ENCODE peak calls at places on chromosome 1, in six cellular contexts. One of them, this sample, is unnamed.

GRCh38 chr1:49626474-49626873 is 397.3 kb downstream of the AGBL4 start:
- DNase-seq in progenitor cell of endocrine pancreas: no peak
- DNase-seq in heart right ventricle: no peak
- DNase-seq in Peyer's patch: no peak
- DNase-seq in HCT116: no peak
- DNase-seq in H9: no peak
- DNase-seq in this sample: no peak

GRCh38 chr1:169511339-169512028 is 25.7 kb upstream of the SLC19A2 start:
- DNase-seq in progenitor cell of endocrine pancreas: no peak
- DNase-seq in heart right ventricle: no peak
- DNase-seq in Peyer's patch: no peak
- DNase-seq in HCT116: no peak
- DNase-seq in H9: no peak
- DNase-seq in this sample: no peak

GRCh38 chr1:234322979-234323378 is 50.3 kb upstream of the COA6 start:
- DNase-seq in progenitor cell of endocrine pancreas: no peak
- DNase-seq in heart right ventricle: peak; percentile 38
- DNase-seq in Peyer's patch: peak; percentile 67
- DNase-seq in HCT116: peak; percentile 21
- DNase-seq in H9: peak; percentile 90
- DNase-seq in this sample: peak; percentile 26

GRCh38 chr1:84508510-84508909 is 2.1 kb upstream of the GNG5 start:
- DNase-seq in progenitor cell of endocrine pancreas: no peak
- DNase-seq in heart right ventricle: no peak
- DNase-seq in Peyer's patch: no peak
- DNase-seq in HCT116: no peak
- DNase-seq in H9: no peak
- DNase-seq in this sample: no peak

GRCh38 chr1:210516092-210516491 is 187.4 kb downstream of the HHAT start:
- DNase-seq in progenitor cell of endocrine pancreas: no peak
- DNase-seq in heart right ventricle: no peak
- DNase-seq in Peyer's patch: no peak
- DNase-seq in HCT116: no peak
- DNase-seq in H9: no peak
- DNase-seq in this sample: no peak

GRCh38 chr1:202018226-202018475 is 7.8 kb downstream of the ELF3 start:
- DNase-seq in progenitor cell of endocrine pancreas: no peak
- DNase-seq in heart right ventricle: no peak
- DNase-seq in Peyer's patch: no peak
- DNase-seq in HCT116: no peak
- DNase-seq in H9: no peak
- DNase-seq in this sample: no peak

GRCh38 chr1:59730759-59731478 is 83.8 kb upstream of the HOOK1 start:
- DNase-seq in progenitor cell of endocrine pancreas: no peak
- DNase-seq in heart right ventricle: no peak
- DNase-seq in Peyer's patch: peak; percentile 90
- DNase-seq in HCT116: peak; percentile 71
- DNase-seq in H9: no peak
- DNase-seq in this sample: no peak

GRCh38 chr1:209456878-209457277 is 126.6 kb upstream of the CAMK1G start:
- DNase-seq in progenitor cell of endocrine pancreas: no peak
- DNase-seq in heart right ventricle: no peak
- DNase-seq in Peyer's patch: no peak
- DNase-seq in HCT116: no peak
- DNase-seq in H9: no peak
- DNase-seq in this sample: no peak

GRCh38 chr1:224429616-224430015 is 5.0 kb downstream of the WDR26 start:
- DNase-seq in progenitor cell of endocrine pancreas: no peak
- DNase-seq in heart right ventricle: no peak
- DNase-seq in Peyer's patch: no peak
- DNase-seq in HCT116: no peak
- DNase-seq in H9: no peak
- DNase-seq in this sample: no peak

GRCh38 chr1:174692313-174692712 is 244.5 kb downstream of the GPR52 start:
- DNase-seq in progenitor cell of endocrine pancreas: no peak
- DNase-seq in heart right ventricle: no peak
- DNase-seq in Peyer's patch: no peak
- DNase-seq in HCT116: peak; percentile 7
- DNase-seq in H9: no peak
- DNase-seq in this sample: no peak

GRCh38 chr1:162918111-162918754 is 57.3 kb upstream of the CCDC190 start:
- DNase-seq in progenitor cell of endocrine pancreas: no peak
- DNase-seq in heart right ventricle: no peak
- DNase-seq in Peyer's patch: no peak
- DNase-seq in HCT116: no peak
- DNase-seq in H9: no peak
- DNase-seq in this sample: no peak

GRCh38 chr1:102045752-102046151 is 49.0 kb upstream of the OLFM3 start:
- DNase-seq in progenitor cell of endocrine pancreas: no peak
- DNase-seq in heart right ventricle: no peak
- DNase-seq in Peyer's patch: peak; percentile 62
- DNase-seq in HCT116: no peak
- DNase-seq in H9: no peak
- DNase-seq in this sample: no peak

GRCh38 chr1:115495111-115495510 is 146.7 kb upstream of the VANGL1 start:
- DNase-seq in progenitor cell of endocrine pancreas: no peak
- DNase-seq in heart right ventricle: no peak
- DNase-seq in Peyer's patch: no peak
- DNase-seq in HCT116: no peak
- DNase-seq in H9: no peak
- DNase-seq in this sample: no peak

GRCh38 chr1:39852876-39853275 is 30.4 kb downstream of the TRIT1 start:
- DNase-seq in progenitor cell of endocrine pancreas: no peak
- DNase-seq in heart right ventricle: no peak
- DNase-seq in Peyer's patch: no peak
- DNase-seq in HCT116: no peak
- DNase-seq in H9: no peak
- DNase-seq in this sample: no peak

GRCh38 chr1:200659269-200659668 is 10.4 kb downstream of the DDX59 start:
- DNase-seq in progenitor cell of endocrine pancreas: no peak
- DNase-seq in heart right ventricle: no peak
- DNase-seq in Peyer's patch: no peak
- DNase-seq in HCT116: peak; percentile 63
- DNase-seq in H9: peak; percentile 46
- DNase-seq in this sample: no peak

GRCh38 chr1:29713857-29714256 is 477.5 kb downstream of the PTPRU start:
- DNase-seq in progenitor cell of endocrine pancreas: no peak
- DNase-seq in heart right ventricle: no peak
- DNase-seq in Peyer's patch: no peak
- DNase-seq in HCT116: no peak
- DNase-seq in H9: no peak
- DNase-seq in this sample: no peak

GRCh38 chr1:242129103-242129502 is 130.2 kb upstream of the MAP1LC3C start:
- DNase-seq in progenitor cell of endocrine pancreas: no peak
- DNase-seq in heart right ventricle: no peak
- DNase-seq in Peyer's patch: no peak
- DNase-seq in HCT116: peak; percentile 31
- DNase-seq in H9: no peak
- DNase-seq in this sample: no peak

GRCh38 chr1:43835141-43836021 is 98.2 kb upstream of the ARTN start:
- DNase-seq in progenitor cell of endocrine pancreas: no peak
- DNase-seq in heart right ventricle: no peak
- DNase-seq in Peyer's patch: no peak
- DNase-seq in HCT116: peak; percentile 68
- DNase-seq in H9: peak; percentile 54
- DNase-seq in this sample: no peak

GRCh38 chr1:24298606-24299005 is 20.6 kb upstream of the GRHL3 start:
- DNase-seq in progenitor cell of endocrine pancreas: no peak
- DNase-seq in heart right ventricle: no peak
- DNase-seq in Peyer's patch: no peak
- DNase-seq in HCT116: no peak
- DNase-seq in H9: no peak
- DNase-seq in this sample: no peak

GRCh38 chr1:39178541-39179431 is 25.7 kb upstream of the MACF1 start:
- DNase-seq in progenitor cell of endocrine pancreas: no peak
- DNase-seq in heart right ventricle: no peak
- DNase-seq in Peyer's patch: no peak
- DNase-seq in HCT116: peak; percentile 52
- DNase-seq in H9: no peak
- DNase-seq in this sample: no peak

GRCh38 chr1:238399558-238399957 is 508.8 kb upstream of the ZP4 start:
- DNase-seq in progenitor cell of endocrine pancreas: no peak
- DNase-seq in heart right ventricle: no peak
- DNase-seq in Peyer's patch: no peak
- DNase-seq in HCT116: no peak
- DNase-seq in H9: no peak
- DNase-seq in this sample: no peak
- TF ChIP-seq CTCF in progenitor cell of endocrine pancreas: peak; percentile 27
- TF ChIP-seq CTCF in heart right ventricle: no peak
- TF ChIP-seq CTCF in Peyer's patch: no peak
- TF ChIP-seq CTCF in HCT116: no peak
- TF ChIP-seq CTCF in H9: peak; percentile 64
- TF ChIP-seq CTCF in this sample: no peak

GRCh38 chr1:96756789-96757188 is 35.2 kb downstream of the PTBP2 start:
- DNase-seq in progenitor cell of endocrine pancreas: no peak
- DNase-seq in heart right ventricle: no peak
- DNase-seq in Peyer's patch: no peak
- DNase-seq in HCT116: no peak
- DNase-seq in H9: no peak
- DNase-seq in this sample: no peak
- TF ChIP-seq CTCF in progenitor cell of endocrine pancreas: no peak
- TF ChIP-seq CTCF in heart right ventricle: peak; percentile 24
- TF ChIP-seq CTCF in Peyer's patch: peak; percentile 4
- TF ChIP-seq CTCF in HCT116: no peak
- TF ChIP-seq CTCF in H9: peak; percentile 30
- TF ChIP-seq CTCF in this sample: no peak

GRCh38 chr1:68103006-68103545 is 52.6 kb upstream of the DIRAS3 start:
- DNase-seq in progenitor cell of endocrine pancreas: no peak
- DNase-seq in heart right ventricle: no peak
- DNase-seq in Peyer's patch: no peak
- DNase-seq in HCT116: no peak
- DNase-seq in H9: no peak
- DNase-seq in this sample: no peak
- TF ChIP-seq CTCF in progenitor cell of endocrine pancreas: no peak
- TF ChIP-seq CTCF in heart right ventricle: no peak
- TF ChIP-seq CTCF in Peyer's patch: no peak
- TF ChIP-seq CTCF in HCT116: no peak
- TF ChIP-seq CTCF in H9: no peak
- TF ChIP-seq CTCF in this sample: no peak

DNA sequence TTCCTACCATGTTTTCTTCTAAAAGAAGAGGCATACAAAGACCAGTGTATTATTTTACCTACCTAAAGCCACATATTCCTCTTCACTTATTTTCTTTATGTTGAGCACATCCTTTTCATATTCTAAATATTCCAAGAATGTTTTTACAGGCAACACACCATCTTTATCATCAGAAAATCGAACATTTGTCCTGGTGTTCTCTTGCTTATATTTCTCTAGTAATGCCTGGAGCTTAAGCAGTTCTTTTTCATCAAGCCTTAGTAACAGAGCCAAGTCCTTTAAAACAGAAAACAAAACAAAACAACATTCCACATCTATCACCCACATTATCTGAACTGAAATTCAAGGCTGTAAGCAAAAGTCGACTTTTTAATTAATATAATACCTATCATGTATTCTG is 88.7 kb downstream of the IARS2 start:
- DNase-seq in progenitor cell of endocrine pancreas: no peak
- DNase-seq in heart right ventricle: no peak
- DNase-seq in Peyer's patch: no peak
- DNase-seq in HCT116: no peak
- DNase-seq in H9: no peak
- DNase-seq in this sample: no peak
- TF ChIP-seq CTCF in progenitor cell of endocrine pancreas: no peak
- TF ChIP-seq CTCF in heart right ventricle: no peak
- TF ChIP-seq CTCF in Peyer's patch: no peak
- TF ChIP-seq CTCF in HCT116: no peak
- TF ChIP-seq CTCF in H9: no peak
- TF ChIP-seq CTCF in this sample: no peak